ENCODE peak calls at places on chromosomes 13 and 19, in eight cellular contexts. One of them, this sample, is unnamed.

GRCh38 chr19:3454656-3455392 is 25.5 kb downstream of the SMIM24 start:
- DNase-seq in astrocyte of the cerebellum: no peak
- DNase-seq in A549: no peak
- DNase-seq in body of pancreas: no peak
- DNase-seq in fibroblast of mammary gland: no peak
- DNase-seq in ovary: no peak
- DNase-seq in heart right ventricle: no peak
- DNase-seq in GM12865: no peak
- DNase-seq in this sample: no peak

GRCh38 chr19:18055967-18056366 is 30.8 kb downstream of the IL12RB1 start:
- DNase-seq in astrocyte of the cerebellum: no peak
- DNase-seq in A549: no peak
- DNase-seq in body of pancreas: no peak
- DNase-seq in fibroblast of mammary gland: no peak
- DNase-seq in ovary: no peak
- DNase-seq in heart right ventricle: no peak
- DNase-seq in GM12865: no peak
- DNase-seq in this sample: no peak

GRCh38 chr13:51729853-51730553 is 74.0 kb downstream of the DHRS12 start:
- DNase-seq in astrocyte of the cerebellum: peak; percentile 65
- DNase-seq in A549: no peak
- DNase-seq in body of pancreas: peak; percentile 60
- DNase-seq in fibroblast of mammary gland: peak; percentile 91
- DNase-seq in ovary: peak; percentile 70
- DNase-seq in heart right ventricle: no peak
- DNase-seq in GM12865: no peak
- DNase-seq in this sample: peak; percentile 53

GRCh38 chr19:46745521-46746280 is at the start of gene FKRP:
- DNase-seq in astrocyte of the cerebellum: no peak
- DNase-seq in A549: peak; percentile 54
- DNase-seq in body of pancreas: no peak
- DNase-seq in fibroblast of mammary gland: no peak
- DNase-seq in ovary: peak; percentile 45
- DNase-seq in heart right ventricle: no peak
- DNase-seq in GM12865: no peak
- DNase-seq in this sample: no peak

GRCh38 chr13:38577048-38577447 is 109.8 kb upstream of the FREM2 start:
- DNase-seq in astrocyte of the cerebellum: no peak
- DNase-seq in A549: no peak
- DNase-seq in body of pancreas: no peak
- DNase-seq in fibroblast of mammary gland: peak; percentile 5
- DNase-seq in ovary: no peak
- DNase-seq in heart right ventricle: no peak
- DNase-seq in GM12865: peak; percentile 3
- DNase-seq in this sample: no peak

GRCh38 chr13:106477303-106477702 is 58.2 kb downstream of the EFNB2 start:
- DNase-seq in astrocyte of the cerebellum: no peak
- DNase-seq in A549: no peak
- DNase-seq in body of pancreas: no peak
- DNase-seq in fibroblast of mammary gland: no peak
- DNase-seq in ovary: no peak
- DNase-seq in heart right ventricle: no peak
- DNase-seq in GM12865: no peak
- DNase-seq in this sample: no peak

GRCh38 chr13:39998166-39998565 is 342.7 kb downstream of the COG6 start:
- DNase-seq in astrocyte of the cerebellum: no peak
- DNase-seq in A549: no peak
- DNase-seq in body of pancreas: no peak
- DNase-seq in fibroblast of mammary gland: no peak
- DNase-seq in ovary: no peak
- DNase-seq in heart right ventricle: no peak
- DNase-seq in GM12865: peak; percentile 32
- DNase-seq in this sample: no peak

GRCh38 chr19:37953576-37954303 is 46.7 kb downstream of the SIPA1L3 start:
- DNase-seq in astrocyte of the cerebellum: no peak
- DNase-seq in A549: no peak
- DNase-seq in body of pancreas: no peak
- DNase-seq in fibroblast of mammary gland: peak; percentile 27
- DNase-seq in ovary: no peak
- DNase-seq in heart right ventricle: no peak
- DNase-seq in GM12865: no peak
- DNase-seq in this sample: no peak

GRCh38 chr19:41350735-41351338 is 2.9 kb downstream of the TGFB1 start:
- DNase-seq in astrocyte of the cerebellum: no peak
- DNase-seq in A549: no peak
- DNase-seq in body of pancreas: no peak
- DNase-seq in fibroblast of mammary gland: peak; percentile 48
- DNase-seq in ovary: no peak
- DNase-seq in heart right ventricle: peak; percentile 26
- DNase-seq in GM12865: no peak
- DNase-seq in this sample: no peak

GRCh38 chr13:100773923-100774641 is 99.5 kb upstream of the TMTC4 start:
- DNase-seq in astrocyte of the cerebellum: no peak
- DNase-seq in A549: no peak
- DNase-seq in body of pancreas: no peak
- DNase-seq in fibroblast of mammary gland: no peak
- DNase-seq in ovary: no peak
- DNase-seq in heart right ventricle: no peak
- DNase-seq in GM12865: no peak
- DNase-seq in this sample: no peak

GRCh38 chr19:4376991-4377781 is 23.2 kb downstream of the SH3GL1 start:
- DNase-seq in astrocyte of the cerebellum: no peak
- DNase-seq in A549: no peak
- DNase-seq in body of pancreas: peak; percentile 75
- DNase-seq in fibroblast of mammary gland: peak; percentile 57
- DNase-seq in ovary: no peak
- DNase-seq in heart right ventricle: no peak
- DNase-seq in GM12865: no peak
- DNase-seq in this sample: no peak

GRCh38 chr19:31656507-31656906 is 307.3 kb upstream of the TSHZ3 start:
- DNase-seq in astrocyte of the cerebellum: no peak
- DNase-seq in A549: no peak
- DNase-seq in body of pancreas: no peak
- DNase-seq in fibroblast of mammary gland: no peak
- DNase-seq in ovary: no peak
- DNase-seq in heart right ventricle: no peak
- DNase-seq in GM12865: no peak
- DNase-seq in this sample: no peak

GRCh38 chr19:6161271-6161850 is 25.9 kb downstream of the ACSBG2 start:
- DNase-seq in astrocyte of the cerebellum: no peak
- DNase-seq in A549: no peak
- DNase-seq in body of pancreas: no peak
- DNase-seq in fibroblast of mammary gland: peak; percentile 6
- DNase-seq in ovary: no peak
- DNase-seq in heart right ventricle: peak; percentile 63
- DNase-seq in GM12865: peak; percentile 83
- DNase-seq in this sample: no peak

GRCh38 chr13:111614009-111614408 is 293.6 kb downstream of the TEX29 start:
- DNase-seq in astrocyte of the cerebellum: no peak
- DNase-seq in A549: no peak
- DNase-seq in body of pancreas: no peak
- DNase-seq in fibroblast of mammary gland: no peak
- DNase-seq in ovary: no peak
- DNase-seq in heart right ventricle: no peak
- DNase-seq in GM12865: no peak
- DNase-seq in this sample: no peak

GRCh38 chr19:18975011-18975410 is 34.0 kb upstream of the HOMER3 start:
- DNase-seq in astrocyte of the cerebellum: no peak
- DNase-seq in A549: no peak
- DNase-seq in body of pancreas: no peak
- DNase-seq in fibroblast of mammary gland: peak; percentile 56
- DNase-seq in ovary: no peak
- DNase-seq in heart right ventricle: no peak
- DNase-seq in GM12865: no peak
- DNase-seq in this sample: no peak

GRCh38 chr13:19152403-19152802 is 29.2 kb downstream of the TUBA3C start:
- DNase-seq in astrocyte of the cerebellum: no peak
- DNase-seq in A549: no peak
- DNase-seq in body of pancreas: no peak
- DNase-seq in fibroblast of mammary gland: no peak
- DNase-seq in ovary: no peak
- DNase-seq in heart right ventricle: no peak
- DNase-seq in GM12865: no peak
- DNase-seq in this sample: no peak

GRCh38 chr13:19155321-19155861 is 26.2 kb downstream of the TUBA3C start:
- DNase-seq in astrocyte of the cerebellum: no peak
- DNase-seq in A549: no peak
- DNase-seq in body of pancreas: no peak
- DNase-seq in fibroblast of mammary gland: no peak
- DNase-seq in ovary: no peak
- DNase-seq in heart right ventricle: no peak
- DNase-seq in GM12865: peak; percentile 38
- DNase-seq in this sample: no peak

GRCh38 chr13:19154843-19155242 is 26.8 kb downstream of the TUBA3C start:
- DNase-seq in astrocyte of the cerebellum: no peak
- DNase-seq in A549: no peak
- DNase-seq in body of pancreas: no peak
- DNase-seq in fibroblast of mammary gland: no peak
- DNase-seq in ovary: no peak
- DNase-seq in heart right ventricle: no peak
- DNase-seq in GM12865: no peak
- DNase-seq in this sample: no peak

GRCh38 chr13:19151581-19152263 is 29.9 kb downstream of the TUBA3C start:
- DNase-seq in astrocyte of the cerebellum: no peak
- DNase-seq in A549: no peak
- DNase-seq in body of pancreas: no peak
- DNase-seq in fibroblast of mammary gland: no peak
- DNase-seq in ovary: no peak
- DNase-seq in heart right ventricle: no peak
- DNase-seq in GM12865: no peak
- DNase-seq in this sample: no peak

GRCh38 chr13:19153782-19154450 is 27.7 kb downstream of the TUBA3C start:
- DNase-seq in astrocyte of the cerebellum: no peak
- DNase-seq in A549: no peak
- DNase-seq in body of pancreas: no peak
- DNase-seq in fibroblast of mammary gland: no peak
- DNase-seq in ovary: no peak
- DNase-seq in heart right ventricle: no peak
- DNase-seq in GM12865: peak; percentile 57
- DNase-seq in this sample: no peak
- TF ChIP-seq CTCF in astrocyte of the cerebellum: no peak
- TF ChIP-seq CTCF in A549: no peak
- TF ChIP-seq CTCF in body of pancreas: no peak
- TF ChIP-seq CTCF in fibroblast of mammary gland: no peak
- TF ChIP-seq CTCF in ovary: no peak
- TF ChIP-seq CTCF in heart right ventricle: no peak
- TF ChIP-seq CTCF in GM12865: peak; percentile 46
- TF ChIP-seq CTCF in this sample: no peak

GRCh38 chr19:14168259-14168972 is 32.0 kb upstream of the ASF1B start:
- DNase-seq in astrocyte of the cerebellum: no peak
- DNase-seq in A549: no peak
- DNase-seq in body of pancreas: no peak
- DNase-seq in fibroblast of mammary gland: no peak
- DNase-seq in ovary: no peak
- DNase-seq in heart right ventricle: no peak
- DNase-seq in GM12865: no peak
- DNase-seq in this sample: no peak
- H3K4me3 ChIP-seq in astrocyte of the cerebellum: no peak overlapping the region
- H3K4me3 ChIP-seq in A549: no peak overlapping the region
- H3K4me3 ChIP-seq in body of pancreas: no peak overlapping the region
- H3K4me3 ChIP-seq in fibroblast of mammary gland: no peak overlapping the region
- H3K4me3 ChIP-seq in ovary: no peak overlapping the region
- H3K4me3 ChIP-seq in heart right ventricle: no peak overlapping the region
- H3K4me3 ChIP-seq in GM12865: no peak overlapping the region
- H3K4me3 ChIP-seq in this sample: no peak overlapping the region

DNA sequence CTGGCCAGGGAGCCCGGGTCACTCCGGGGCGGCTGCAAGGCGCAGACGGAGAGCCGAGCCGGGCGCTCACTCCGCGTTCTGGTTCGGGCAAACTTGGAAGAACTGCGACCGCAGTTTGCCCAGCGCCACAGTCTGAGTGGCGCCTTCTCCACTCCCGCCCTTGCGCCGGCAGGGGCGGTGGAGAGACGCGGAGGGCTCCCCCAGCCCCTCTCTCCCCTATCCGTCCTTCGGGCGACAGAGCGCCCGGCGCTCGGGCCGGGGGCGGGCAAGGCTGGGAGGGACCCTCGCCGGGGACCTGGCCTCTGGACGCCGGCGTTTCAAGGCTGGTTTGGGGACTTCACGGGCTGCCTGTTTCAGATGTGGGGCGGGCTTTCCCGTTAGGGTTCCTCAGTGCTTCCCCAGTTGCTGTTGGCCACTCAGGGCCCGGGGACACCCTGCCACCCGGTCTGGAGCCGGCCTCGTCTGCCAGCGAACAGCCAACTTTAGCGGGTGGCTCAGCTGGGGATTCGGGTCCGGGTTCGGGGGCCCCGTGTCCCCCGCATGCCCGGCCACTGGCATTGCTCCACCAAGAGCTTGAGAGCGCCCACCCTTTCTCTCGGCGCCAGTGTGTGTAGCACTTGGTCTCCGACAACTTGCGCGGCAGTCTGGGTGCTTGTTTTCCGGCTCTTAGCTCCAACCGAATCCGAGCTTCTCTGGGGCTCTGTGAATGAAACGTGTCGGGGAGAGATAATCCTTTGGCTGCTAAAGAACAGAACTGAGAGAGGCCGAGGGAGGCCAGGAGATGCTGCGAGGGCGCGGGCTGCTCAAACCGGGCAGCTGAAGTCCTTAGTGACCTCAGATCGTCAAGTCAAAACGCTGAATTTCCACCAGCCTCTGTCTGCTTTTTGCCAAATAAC is 1.5 kb downstream of the GPC6 start:
- DNase-seq in astrocyte of the cerebellum: peak; percentile 75
- DNase-seq in A549: no peak
- DNase-seq in body of pancreas: peak; percentile 54
- DNase-seq in fibroblast of mammary gland: peak; percentile 85
- DNase-seq in ovary: peak; percentile 76
- DNase-seq in heart right ventricle: peak; percentile 23
- DNase-seq in GM12865: no peak
- DNase-seq in this sample: no peak
- TF ChIP-seq CTCF in astrocyte of the cerebellum: peak; percentile 63
- TF ChIP-seq CTCF in A549: peak; percentile 7
- TF ChIP-seq CTCF in body of pancreas: peak; percentile 13
- TF ChIP-seq CTCF in fibroblast of mammary gland: peak; percentile 47
- TF ChIP-seq CTCF in ovary: peak; percentile 45
- TF ChIP-seq CTCF in heart right ventricle: no peak
- TF ChIP-seq CTCF in GM12865: no peak
- TF ChIP-seq CTCF in this sample: peak; percentile 84

GRCh38 chr19:45322311-45322710 is 364 bp downstream of the CKM start:
- DNase-seq in astrocyte of the cerebellum: no peak
- DNase-seq in A549: no peak
- DNase-seq in body of pancreas: no peak
- DNase-seq in fibroblast of mammary gland: no peak
- DNase-seq in ovary: no peak
- DNase-seq in heart right ventricle: no peak
- DNase-seq in GM12865: no peak
- DNase-seq in this sample: no peak

GRCh38 chr19:45321848-45322247 is 827 bp downstream of the CKM start:
- DNase-seq in astrocyte of the cerebellum: no peak
- DNase-seq in A549: no peak
- DNase-seq in body of pancreas: no peak
- DNase-seq in fibroblast of mammary gland: no peak
- DNase-seq in ovary: no peak
- DNase-seq in heart right ventricle: peak; percentile 61
- DNase-seq in GM12865: no peak
- DNase-seq in this sample: no peak

GRCh38 chr19:45324349-45324907 is 1.8 kb upstream of the CKM start:
- DNase-seq in astrocyte of the cerebellum: no peak
- DNase-seq in A549: no peak
- DNase-seq in body of pancreas: no peak
- DNase-seq in fibroblast of mammary gland: no peak
- DNase-seq in ovary: no peak
- DNase-seq in heart right ventricle: no peak
- DNase-seq in GM12865: no peak
- DNase-seq in this sample: no peak

GRCh38 chr19:45322744-45323281 is at the start of gene CKM:
- DNase-seq in astrocyte of the cerebellum: no peak
- DNase-seq in A549: no peak
- DNase-seq in body of pancreas: no peak
- DNase-seq in fibroblast of mammary gland: no peak
- DNase-seq in ovary: no peak
- DNase-seq in heart right ventricle: peak; percentile 81
- DNase-seq in GM12865: no peak
- DNase-seq in this sample: no peak

GRCh38 chr19:45323671-45324081 is 1.0 kb upstream of the CKM start:
- DNase-seq in astrocyte of the cerebellum: no peak
- DNase-seq in A549: no peak
- DNase-seq in body of pancreas: no peak
- DNase-seq in fibroblast of mammary gland: no peak
- DNase-seq in ovary: no peak
- DNase-seq in heart right ventricle: peak; percentile 74
- DNase-seq in GM12865: no peak
- DNase-seq in this sample: no peak
- H3K4me3 ChIP-seq in astrocyte of the cerebellum: no peak overlapping the region
- H3K4me3 ChIP-seq in A549: no peak overlapping the region
- H3K4me3 ChIP-seq in body of pancreas: no peak overlapping the region
- H3K4me3 ChIP-seq in fibroblast of mammary gland: peak overlapping the region; percentile 3
- H3K4me3 ChIP-seq in ovary: no peak overlapping the region
- H3K4me3 ChIP-seq in heart right ventricle: peak overlapping the region; percentile 54
- H3K4me3 ChIP-seq in GM12865: no peak overlapping the region
- H3K4me3 ChIP-seq in this sample: peak overlapping the region; percentile 33